ENCODE peak calls at places on chromosomes 4 and X, in five cellular contexts. One of them, this sample, is unnamed.

GRCh38 chr4:185921583-185922555 is 109.9 kb upstream of the SORBS2 start:
- DNase-seq in M059J: no peak
- DNase-seq in iris pigment epithelial cell: peak; percentile 27
- DNase-seq in PC-3: no peak
- DNase-seq in GM12891: no peak
- DNase-seq in this sample: peak; percentile 54

GRCh38 chrX:47802589-47802988 is 34.1 kb upstream of the ZNF81 start:
- DNase-seq in PC-3: peak; percentile 48
- DNase-seq in iris pigment epithelial cell: peak; percentile 16
- DNase-seq in M059J: peak; percentile 15
- DNase-seq in GM12891: no peak
- DNase-seq in this sample: no peak

GRCh38 chrX:57821703-57822375 is 88.4 kb downstream of the ZXDA start:
- DNase-seq in PC-3: peak; percentile 75
- DNase-seq in GM12891: no peak
- DNase-seq in iris pigment epithelial cell: peak; percentile 50
- DNase-seq in M059J: peak; percentile 79
- DNase-seq in this sample: peak; percentile 16

GRCh38 chrX:118502121-118502794 is 6.6 kb downstream of the DOCK11 start:
- DNase-seq in iris pigment epithelial cell: peak; percentile 68
- DNase-seq in PC-3: no peak
- DNase-seq in M059J: no peak
- DNase-seq in GM12891: no peak
- DNase-seq in this sample: no peak

GRCh38 chr4:114677346-114677979 is 78.9 kb downstream of the UGT8 start:
- DNase-seq in PC-3: no peak
- DNase-seq in iris pigment epithelial cell: no peak
- DNase-seq in M059J: no peak
- DNase-seq in GM12891: no peak
- DNase-seq in this sample: no peak

GRCh38 chrX:53684415-53685192 is 1.9 kb downstream of the HUWE1 start:
- DNase-seq in PC-3: peak; percentile 7
- DNase-seq in iris pigment epithelial cell: peak; percentile 3
- DNase-seq in GM12891: no peak
- DNase-seq in M059J: no peak
- DNase-seq in this sample: no peak

GRCh38 chr4:147736458-147736857 is 4.6 kb downstream of the ARHGAP10 start:
- DNase-seq in M059J: peak; percentile 81
- DNase-seq in iris pigment epithelial cell: peak; percentile 93
- DNase-seq in GM12891: no peak
- DNase-seq in PC-3: peak; percentile 69
- DNase-seq in this sample: peak; percentile 88

GRCh38 chrX:54479471-54480122 is 16.4 kb downstream of the FGD1 start:
- DNase-seq in M059J: peak; percentile 7
- DNase-seq in iris pigment epithelial cell: no peak
- DNase-seq in PC-3: no peak
- DNase-seq in GM12891: no peak
- DNase-seq in this sample: no peak

GRCh38 chr4:150974750-150975149 is 40.3 kb downstream of the LRBA start:
- DNase-seq in M059J: no peak
- DNase-seq in PC-3: no peak
- DNase-seq in GM12891: no peak
- DNase-seq in iris pigment epithelial cell: no peak
- DNase-seq in this sample: no peak

GRCh38 chrX:148322906-148323305 is 177.5 kb upstream of the AFF2 start:
- DNase-seq in PC-3: no peak
- DNase-seq in iris pigment epithelial cell: no peak
- DNase-seq in GM12891: no peak
- DNase-seq in M059J: no peak
- DNase-seq in this sample: no peak

GRCh38 chrX:34778961-34779360 is 121.9 kb upstream of the TMEM47 start:
- DNase-seq in iris pigment epithelial cell: peak; percentile 83
- DNase-seq in M059J: peak; percentile 89
- DNase-seq in GM12891: no peak
- DNase-seq in PC-3: peak; percentile 71
- DNase-seq in this sample: peak; percentile 74

GRCh38 chr4:20506827-20507226 is 193.4 kb upstream of the PACRGL start:
- DNase-seq in iris pigment epithelial cell: peak; percentile 95
- DNase-seq in PC-3: peak; percentile 76
- DNase-seq in M059J: peak; percentile 61
- DNase-seq in GM12891: no peak
- DNase-seq in this sample: peak; percentile 61

GRCh38 chr4:119490335-119490734 is 138.3 kb downstream of the PDE5A start:
- DNase-seq in M059J: peak; percentile 31
- DNase-seq in GM12891: no peak
- DNase-seq in iris pigment epithelial cell: peak; percentile 31
- DNase-seq in PC-3: peak; percentile 32
- DNase-seq in this sample: no peak

GRCh38 chr4:139027771-139028170 is 12.2 kb downstream of the NOCT start:
- DNase-seq in M059J: no peak
- DNase-seq in GM12891: no peak
- DNase-seq in iris pigment epithelial cell: peak; percentile 55
- DNase-seq in PC-3: no peak
- DNase-seq in this sample: no peak

GRCh38 chrX:133813991-133814390 is 171.4 kb downstream of the GPC3 start:
- DNase-seq in iris pigment epithelial cell: no peak
- DNase-seq in GM12891: no peak
- DNase-seq in M059J: no peak
- DNase-seq in PC-3: no peak
- DNase-seq in this sample: no peak

GRCh38 chr4:28082686-28083390 is 1222.2 kb downstream of the STIM2 start:
- DNase-seq in GM12891: no peak
- DNase-seq in M059J: no peak
- DNase-seq in PC-3: peak; percentile 16
- DNase-seq in iris pigment epithelial cell: peak; percentile 5
- DNase-seq in this sample: no peak

GRCh38 chrX:63050225-63050624 is 300.9 kb downstream of the SPIN4 start:
- DNase-seq in PC-3: peak; percentile 37
- DNase-seq in GM12891: no peak
- DNase-seq in M059J: no peak
- DNase-seq in iris pigment epithelial cell: peak; percentile 14
- DNase-seq in this sample: no peak

GRCh38 chr4:139184129-139184528 is 7.1 kb upstream of the ELF2 start:
- DNase-seq in GM12891: no peak
- DNase-seq in M059J: peak; percentile 29
- DNase-seq in iris pigment epithelial cell: peak; percentile 67
- DNase-seq in PC-3: peak; percentile 31
- DNase-seq in this sample: peak; percentile 16

GRCh38 chr4:177356191-177356590 is 46.5 kb downstream of the NEIL3 start:
- DNase-seq in iris pigment epithelial cell: no peak
- DNase-seq in PC-3: no peak
- DNase-seq in GM12891: no peak
- DNase-seq in M059J: no peak
- DNase-seq in this sample: peak; percentile 40

GRCh38 chrX:12987900-12988594 is 13.1 kb downstream of the TMSB4X start:
- DNase-seq in PC-3: no peak
- DNase-seq in GM12891: no peak
- DNase-seq in M059J: no peak
- DNase-seq in iris pigment epithelial cell: no peak
- DNase-seq in this sample: no peak

GRCh38 chr4:55499495-55499894 is 47.2 kb downstream of the CLOCK start:
- DNase-seq in M059J: no peak
- DNase-seq in GM12891: no peak
- DNase-seq in PC-3: no peak
- DNase-seq in iris pigment epithelial cell: no peak
- DNase-seq in this sample: no peak

GRCh38 chr4:168496834-168497233 is at the start of gene PALLD:
- DNase-seq in GM12891: no peak
- DNase-seq in PC-3: no peak
- DNase-seq in M059J: peak; percentile 74
- DNase-seq in iris pigment epithelial cell: peak; percentile 78
- DNase-seq in this sample: peak; percentile 67

GRCh38 chrX:131910565-131910964 is 112.5 kb upstream of the STK26 start:
- DNase-seq in M059J: no peak
- DNase-seq in iris pigment epithelial cell: no peak
- DNase-seq in PC-3: no peak
- DNase-seq in GM12891: no peak
- DNase-seq in this sample: no peak

GRCh38 chr4:25524616-25525146 is 131.0 kb upstream of the SLC34A2 start:
- DNase-seq in PC-3: peak; percentile 10
- DNase-seq in iris pigment epithelial cell: no peak
- DNase-seq in GM12891: no peak
- DNase-seq in M059J: no peak
- DNase-seq in this sample: no peak

GRCh38 chrX:255923-256331 is 25.3 kb upstream of the PLCXD1 start:
- DNase-seq in M059J: no peak
- DNase-seq in PC-3: no peak
- DNase-seq in GM12891: no peak
- DNase-seq in iris pigment epithelial cell: no peak
- DNase-seq in this sample: no peak

GRCh38 chr4:3387943-3388348 is 53.8 kb upstream of the HGFAC start:
- DNase-seq in M059J: peak; percentile 91
- DNase-seq in iris pigment epithelial cell: peak; percentile 38
- DNase-seq in GM12891: no peak
- DNase-seq in PC-3: peak; percentile 61
- DNase-seq in this sample: peak; percentile 30

GRCh38 chr4:75708218-75708691 is 16.1 kb upstream of the USO1 start:
- DNase-seq in GM12891: no peak
- DNase-seq in M059J: no peak
- DNase-seq in PC-3: peak; percentile 7
- DNase-seq in iris pigment epithelial cell: no peak
- DNase-seq in this sample: no peak

GRCh38 chr4:59598233-59598618 is 1601.9 kb upstream of the ADGRL3 start:
- DNase-seq in PC-3: peak; percentile 3
- DNase-seq in M059J: no peak
- DNase-seq in GM12891: no peak
- DNase-seq in iris pigment epithelial cell: peak; percentile 4
- DNase-seq in this sample: no peak

GRCh38 chr4:55636622-55636999 is 513 bp upstream of the NMU start:
- DNase-seq in iris pigment epithelial cell: no peak
- DNase-seq in M059J: no peak
- DNase-seq in PC-3: no peak
- DNase-seq in GM12891: no peak
- DNase-seq in this sample: no peak

GRCh38 chr4:40918330-40918729 is 168.6 kb downstream of the NSUN7 start:
- DNase-seq in GM12891: no peak
- DNase-seq in iris pigment epithelial cell: peak; percentile 90
- DNase-seq in PC-3: peak; percentile 65
- DNase-seq in M059J: peak; percentile 82
- DNase-seq in this sample: peak; percentile 53

GRCh38 chr4:17347445-17347844 is 164.4 kb downstream of the QDPR start:
- DNase-seq in M059J: peak; percentile 50
- DNase-seq in iris pigment epithelial cell: peak; percentile 38
- DNase-seq in PC-3: peak; percentile 28
- DNase-seq in GM12891: peak; percentile 7
- DNase-seq in this sample: no peak

GRCh38 chr4:879730-880079 is 52.4 kb downstream of the GAK start:
- DNase-seq in M059J: no peak
- DNase-seq in PC-3: no peak
- DNase-seq in iris pigment epithelial cell: peak; percentile 8
- DNase-seq in GM12891: no peak
- DNase-seq in this sample: no peak

GRCh38 chrX:40085086-40085551 is 12.6 kb downstream of the BCOR start:
- DNase-seq in PC-3: peak; percentile 90
- DNase-seq in iris pigment epithelial cell: peak; percentile 39
- DNase-seq in GM12891: no peak
- DNase-seq in M059J: peak; percentile 77
- DNase-seq in this sample: peak; percentile 66

GRCh38 chr4:118683513-118683912 is 1.7 kb upstream of the METTL14 start:
- DNase-seq in M059J: peak; percentile 34
- DNase-seq in PC-3: peak; percentile 27
- DNase-seq in GM12891: no peak
- DNase-seq in iris pigment epithelial cell: no peak
- DNase-seq in this sample: no peak

GRCh38 chrX:63475200-63475599 is 124.1 kb upstream of the SPIN4 start:
- DNase-seq in GM12891: no peak
- DNase-seq in iris pigment epithelial cell: no peak
- DNase-seq in PC-3: no peak
- DNase-seq in M059J: peak; percentile 18
- DNase-seq in this sample: no peak

GRCh38 chr4:168028568-168028967 is 63.8 kb upstream of the ANXA10 start:
- DNase-seq in M059J: peak; percentile 53
- DNase-seq in PC-3: peak; percentile 63
- DNase-seq in iris pigment epithelial cell: peak; percentile 8
- DNase-seq in GM12891: no peak
- DNase-seq in this sample: no peak

GRCh38 chr4:142582340-142582739 is 263.8 kb downstream of the INPP4B start:
- DNase-seq in PC-3: peak; percentile 26
- DNase-seq in M059J: no peak
- DNase-seq in iris pigment epithelial cell: no peak
- DNase-seq in GM12891: no peak
- DNase-seq in this sample: no peak